ENCODE peak calls at places on chromosomes 16 and 17, in eight cellular contexts. J is aorta, M is pulmonary artery endothelial cell, X is myocyte, Y is neural progenitor cell, B is T-helper 17 cell, L is stomach, C is anterior cingulate cortex. K is an unnamed sample.

GRCh38 chr16:24348511-24349290 is 92.6 kb downstream of the CACNG3 start:
- DNase-seq in J (no peak), Y (peak), M (no peak), B (no peak), L (no peak), C (no peak), X (no peak), K (no peak)

GRCh38 chr17:67378444-67379250 is 1.6 kb downstream of the PITPNC1 start:
- DNase-seq in X (peak), B (peak), C (peak), Y (peak), L (peak), J (peak), M (peak), K (peak)

GRCh38 chr17:47978324-47978723 is 7.4 kb downstream of the CDK5RAP3 start:
- DNase-seq in X (peak), Y (peak), M (peak), J (peak), L (peak), B (peak), C (no peak), K (no peak)

GRCh38 chr16:86012221-86012620 is 113.3 kb downstream of the IRF8 start:
- DNase-seq in L (no peak), J (no peak), Y (no peak), B (no peak), M (no peak), X (no peak), C (no peak), K (no peak)

GRCh38 chr16:46975165-46975564 is 1.7 kb upstream of the DNAJA2 start:
- DNase-seq in X (no peak), C (no peak), L (no peak), M (no peak), Y (no peak), J (no peak), B (no peak), K (no peak)

GRCh38 chr17:80252871-80253270 is 7.8 kb upstream of the RNF213 start:
- DNase-seq in J (peak), Y (peak), L (peak), X (no peak), C (no peak), B (peak), M (no peak), K (no peak)

GRCh38 chr17:50686494-50687199 is 21.1 kb downstream of the ANKRD40 start:
- DNase-seq in C (no peak), X (peak), M (no peak), L (peak), B (no peak), J (peak), Y (no peak), K (peak)

GRCh38 chr17:49365667-49366066 is 3.6 kb upstream of the ZNF652 start:
- DNase-seq in Y (peak), C (peak), J (no peak), B (no peak), X (peak), M (no peak), L (no peak), K (no peak)

GRCh38 chr16:29994613-29995329 is 646 bp downstream of the HIRIP3 start:
- DNase-seq in L (peak), Y (no peak), B (no peak), X (no peak), M (no peak), C (no peak), J (peak), K (peak)

GRCh38 chr16:30951785-30952184 is 2.9 kb downstream of the ORAI3 start:
- DNase-seq in J (peak), B (no peak), C (no peak), M (no peak), Y (no peak), X (no peak), L (peak), K (no peak)

GRCh38 chr16:12511708-12512107 is 292.0 kb downstream of the CPPED1 start:
- DNase-seq in C (no peak), L (no peak), J (peak), X (no peak), M (no peak), Y (no peak), B (no peak), K (no peak)

GRCh38 chr17:73267648-73268537 is 6.2 kb upstream of the CPSF4L start:
- DNase-seq in Y (no peak), L (no peak), X (peak), J (no peak), M (no peak), B (no peak), C (peak), K (no peak)

GRCh38 chr17:13140750-13141149 is 122.9 kb upstream of the ELAC2 start:
- DNase-seq in C (no peak), L (no peak), J (no peak), B (no peak), Y (peak), M (no peak), X (no peak), K (no peak)

GRCh38 chr17:31506517-31506916 is 115.0 kb downstream of the RAB11FIP4 start:
- DNase-seq in M (no peak), L (no peak), B (no peak), Y (no peak), X (no peak), C (no peak), J (no peak), K (no peak)

GRCh38 chr16:81265658-81266451 is 27.4 kb downstream of the BCO1 start:
- DNase-seq in M (no peak), Y (no peak), X (peak), L (peak), C (peak), J (peak), B (no peak), K (peak)

GRCh38 chr17:44556854-44557606 is at the start of gene FZD2:
- DNase-seq in X (peak), C (peak), L (peak), B (no peak), J (peak), Y (peak), M (peak), K (peak)

GRCh38 chr17:72421128-72422092 is 300.6 kb downstream of the SOX9 start:
- DNase-seq in X (peak), C (no peak), J (peak), B (no peak), L (peak), M (peak), Y (no peak), K (peak)

GRCh38 chr17:44585315-44585714 is 28.0 kb downstream of the FZD2 start:
- DNase-seq in X (no peak), M (no peak), Y (no peak), C (no peak), L (no peak), J (no peak), B (no peak), K (no peak)

GRCh38 chr17:52024296-52024870 is 134.1 kb downstream of the CA10 start:
- DNase-seq in Y (no peak), X (peak), M (no peak), B (no peak), C (no peak), J (no peak), L (no peak), K (no peak)

GRCh38 chr17:79066963-79067362 is 7.7 kb upstream of the ENGASE start:
- DNase-seq in M (no peak), X (no peak), Y (no peak), B (no peak), L (no peak), C (no peak), J (peak), K (no peak)

GRCh38 chr16:11452746-11453344 is 107.6 kb downstream of the RMI2 start:
- DNase-seq in J (no peak), L (no peak), X (no peak), M (no peak), Y (no peak), B (no peak), C (no peak), K (no peak)

GRCh38 chr17:18141210-18141803 is 32.8 kb downstream of the MYO15A start:
- DNase-seq in Y (peak), J (no peak), L (no peak), B (no peak), X (peak), C (no peak), M (no peak), K (peak)

GRCh38 chr16:70809392-70810060 is 8.6 kb upstream of the VAC14 start:
- DNase-seq in C (no peak), L (no peak), B (no peak), X (no peak), J (no peak), M (no peak), Y (no peak), K (no peak)

GRCh38 chr17:48123776-48124388 is 16.3 kb downstream of the SNX11 start:
- DNase-seq in B (no peak), Y (no peak), C (no peak), J (no peak), M (no peak), L (no peak), X (no peak), K (no peak)

GRCh38 chr17:49104511-49105074 is 28.0 kb upstream of the B4GALNT2 start:
- DNase-seq in M (no peak), X (peak), Y (no peak), J (no peak), B (no peak), C (no peak), L (no peak), K (peak)